ENCODE peak calls at places on chromosomes 3 and 15, in eight cellular contexts. A is left lung, D is GM13977, C is cardiac fibroblast, M is progenitor cell of endocrine pancreas, N is endothelial cell, P is PC-3, E is GM23338. O is an unnamed sample.

GRCh38 chr3:149080699-149081091 is 5.6 kb downstream of the HLTF start:
- DNase-seq in D (no peak), E (no peak), M (no peak), C (peak; percentile 67), N (no peak), A (no peak), P (peak; percentile 40), O (no peak)

GRCh38 chr3:8596706-8597514 is 47.7 kb downstream of the SSUH2 start:
- DNase-seq in E (no peak), D (no peak), A (no peak), P (no peak), N (no peak), M (no peak), C (no peak), O (no peak)

GRCh38 chr3:194814878-194815357 is 129.2 kb downstream of the FAM43A start:
- DNase-seq in E (no peak), N (no peak), D (no peak), M (no peak), P (peak; percentile 41), A (no peak), C (peak; percentile 10), O (no peak)

GRCh38 chr15:99120050-99120777 is 15.3 kb downstream of the SYNM start:
- DNase-seq in E (no peak), D (no peak), M (no peak), A (no peak), N (no peak), C (peak; percentile 15), P (no peak), O (no peak)

GRCh38 chr15:38253448-38253847 is 812 bp downstream of the SPRED1 start:
- DNase-seq in P (peak; percentile 82), C (peak; percentile 71), E (peak; percentile 60), A (no peak), M (no peak), D (no peak), N (no peak), O (no peak)

GRCh38 chr3:184642623-184643308 is 69.1 kb downstream of the MAGEF1 start:
- DNase-seq in C (no peak), N (no peak), E (no peak), P (no peak), A (no peak), D (no peak), M (no peak), O (no peak)

GRCh38 chr15:77840962-77841361 is 208.2 kb upstream of the LINGO1 start:
- DNase-seq in P (peak; percentile 88), E (no peak), A (no peak), M (no peak), C (peak; percentile 48), N (no peak), D (no peak), O (no peak)

GRCh38 chr3:115836944-115837343 is 213.6 kb downstream of the GAP43 start:
- DNase-seq in D (peak; percentile 19), N (no peak), A (no peak), P (peak; percentile 62), E (peak; percentile 82), C (peak; percentile 45), M (no peak), O (no peak)

GRCh38 chr15:62549345-62549970 is 384.4 kb upstream of the C2CD4B start:
- DNase-seq in D (no peak), M (no peak), C (peak; percentile 44), N (peak; percentile 13), P (peak; percentile 48), A (no peak), E (peak; percentile 64), O (no peak)

GRCh38 chr15:56984681-56985515 is 66.5 kb downstream of the TCF12 start:
- DNase-seq in A (no peak), E (no peak), M (no peak), D (no peak), C (peak; percentile 36), N (no peak), P (peak; percentile 50), O (no peak)

GRCh38 chr3:53122933-53123305 is 7.3 kb downstream of the RFT1 start:
- DNase-seq in P (no peak), M (no peak), E (no peak), D (no peak), N (no peak), A (no peak), C (no peak), O (no peak)

GRCh38 chr15:58492661-58493397 is 61.0 kb downstream of the LIPC start:
- DNase-seq in D (no peak), N (no peak), A (no peak), M (no peak), E (no peak), P (no peak), C (no peak), O (no peak)

GRCh38 chr3:9448643-9449042 is 51.2 kb downstream of the SETD5 start:
- DNase-seq in C (no peak), N (no peak), M (no peak), A (no peak), P (no peak), D (no peak), E (no peak), O (no peak)

GRCh38 chr15:44710236-44711088 is 661 bp downstream of the PATL2 start:
- DNase-seq in D (peak; percentile 44), A (no peak), C (peak; percentile 55), E (peak; percentile 40), N (no peak), M (no peak), P (peak; percentile 18), O (no peak)

GRCh38 chr15:76184640-76185020 is 124.8 kb downstream of the TMEM266 start:
- DNase-seq in P (no peak), N (no peak), D (no peak), A (peak; percentile 44), M (no peak), C (no peak), E (no peak), O (no peak)

GRCh38 chr3:195072916-195073564 is 197.9 kb downstream of the XXYLT1 start:
- DNase-seq in E (no peak), N (no peak), M (no peak), D (no peak), P (no peak), C (no peak), A (peak; percentile 42), O (peak; percentile 6)

GRCh38 chr3:45034612-45035252 is 8.6 kb downstream of the CLEC3B start:
- DNase-seq in D (peak; percentile 40), P (no peak), C (no peak), A (peak; percentile 88), N (no peak), M (no peak), E (no peak), O (no peak)

GRCh38 chr3:30476373-30477082 is 129.9 kb upstream of the TGFBR2 start:
- DNase-seq in C (peak; percentile 41), D (no peak), M (no peak), A (no peak), N (no peak), E (no peak), P (peak; percentile 92), O (no peak)

GRCh38 chr3:190941694-190942280 is 79.3 kb upstream of the GMNC start:
- DNase-seq in A (no peak), P (no peak), E (peak; percentile 30), D (no peak), M (no peak), C (no peak), N (no peak), O (no peak)

GRCh38 chr3:129230311-129231019 is 18.9 kb upstream of the COPG1 start:
- DNase-seq in D (no peak), E (no peak), N (no peak), M (no peak), C (peak; percentile 69), A (no peak), P (peak; percentile 85), O (no peak)

GRCh38 chr3:151305081-151305777 is 11.4 kb downstream of the GPR87 start:
- DNase-seq in D (no peak), P (peak; percentile 98), C (peak; percentile 96), N (peak; percentile 31), A (no peak), M (peak; percentile 13), E (peak; percentile 93), O (peak; percentile 40)
- TF ChIP-seq CTCF in D (no peak), P (peak; percentile 43), C (no peak), N (no peak), A (no peak), M (no peak), E (peak; percentile 53), O (no peak)

GRCh38 chr3:161100994-161101393 is 4.2 kb downstream of the B3GALNT1 start:
- DNase-seq in N (no peak), E (no peak), C (no peak), A (no peak), M (no peak), D (no peak), P (no peak), O (no peak)

GRCh38 chr3:161101609-161102008 is 3.5 kb downstream of the B3GALNT1 start:
- DNase-seq in A (no peak), D (no peak), E (no peak), N (no peak), C (no peak), P (no peak), M (no peak), O (no peak)

DNA sequence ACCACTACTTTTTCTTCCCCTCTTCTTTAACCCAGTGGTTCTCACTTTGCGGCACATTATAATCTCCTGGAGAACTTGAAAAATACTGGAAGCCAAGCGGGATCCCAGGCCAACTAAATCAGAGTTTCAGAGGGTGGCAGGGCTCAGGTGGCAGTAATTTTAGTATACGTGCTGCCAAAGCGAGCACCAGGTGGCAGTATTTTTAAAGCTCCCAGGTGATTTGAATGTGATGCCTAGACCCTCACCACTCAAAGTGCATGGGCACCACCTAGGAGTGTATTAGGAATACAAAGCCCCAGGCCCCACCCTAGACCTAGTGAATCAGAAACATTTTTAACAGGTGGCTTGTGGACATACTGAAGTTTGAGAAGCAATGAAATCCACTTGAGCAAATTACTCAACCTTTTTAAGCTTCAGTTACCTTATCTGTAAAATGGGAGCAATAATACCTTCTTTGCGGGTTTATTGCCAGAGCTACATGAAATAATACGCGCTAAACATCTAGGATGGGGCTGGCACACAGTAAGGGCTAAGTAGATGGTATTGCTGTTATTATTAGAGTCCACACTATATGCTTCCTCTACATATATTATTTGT is 8.3 kb downstream of the B3GALNT1 start:
- DNase-seq in M (no peak), E (peak; percentile 76), P (peak; percentile 72), A (no peak), C (no peak), D (no peak), N (peak; percentile 13), O (no peak)
- TF ChIP-seq CTCF in M (peak; percentile 47), E (peak; percentile 69), P (peak; percentile 93), A (no peak), C (peak; percentile 5), D (peak; percentile 44), N (peak; percentile 20), O (no peak)

GRCh38 chr3:176798680-176799079 is 398.6 kb downstream of the TBL1XR1 start:
- DNase-seq in P (no peak), C (no peak), A (no peak), E (no peak), D (no peak), N (no peak), M (no peak), O (no peak)
- TF ChIP-seq CTCF in P (no peak), C (no peak), A (no peak), E (no peak), D (no peak), N (no peak), M (no peak), O (no peak)

DNA sequence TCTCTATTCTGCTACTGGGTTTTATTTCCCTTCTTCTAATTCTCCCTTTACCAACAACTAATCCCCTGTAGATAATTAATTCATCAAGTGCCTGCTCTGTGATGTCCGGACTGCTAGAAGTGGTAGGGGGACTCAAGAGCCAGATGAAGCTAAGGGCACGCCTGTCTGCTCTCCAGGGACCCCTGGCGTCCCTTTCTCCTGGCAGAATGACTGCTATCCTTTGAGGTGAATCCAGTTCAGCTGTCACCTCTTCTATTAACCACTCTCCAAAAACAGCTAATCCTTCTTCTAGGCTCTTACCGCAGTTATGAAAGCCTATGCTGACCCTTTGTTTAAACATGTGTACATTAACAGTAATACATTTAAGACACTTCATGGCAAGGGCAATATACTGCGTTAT is 1.4 kb upstream of the CHRNA7 start:
- DNase-seq in C (no peak), D (no peak), M (no peak), N (peak; percentile 59), A (no peak), P (no peak), E (peak; percentile 80), O (no peak)
- TF ChIP-seq CTCF in C (no peak), D (no peak), M (no peak), N (no peak), A (no peak), P (no peak), E (peak; percentile 62), O (no peak)

O was measured in mesothelial cell of epicardium.